ENCODE peak calls at places on chromosomes 2 and 18, in six cellular contexts. One of them, this sample, is unnamed.
A peak's percentile ranks its signal among the peaks of the same experiment; 100 is the strongest.

GRCh38 chr2:127508621-127509034 is 17.7 kb downstream of the IWS1 start:
- DNase-seq in pancreas: peak; percentile 42
- DNase-seq in CD4-positive, alpha-beta T cell: no peak
- DNase-seq in D721Med: no peak
- DNase-seq in left ventricle myocardium inferior: peak; percentile 68
- DNase-seq in dorsolateral prefrontal cortex: peak; percentile 88
- DNase-seq in this sample: peak; percentile 31

GRCh38 chr2:181231886-181232644 is 225.1 kb upstream of the ITGA4 start:
- DNase-seq in pancreas: no peak
- DNase-seq in CD4-positive, alpha-beta T cell: no peak
- DNase-seq in D721Med: no peak
- DNase-seq in left ventricle myocardium inferior: no peak
- DNase-seq in dorsolateral prefrontal cortex: no peak
- DNase-seq in this sample: no peak

GRCh38 chr2:179263015-179263414 is 1.6 kb downstream of the SESTD1 start:
- DNase-seq in pancreas: no peak
- DNase-seq in CD4-positive, alpha-beta T cell: no peak
- DNase-seq in D721Med: no peak
- DNase-seq in left ventricle myocardium inferior: no peak
- DNase-seq in dorsolateral prefrontal cortex: no peak
- DNase-seq in this sample: no peak

GRCh38 chr2:224882291-224883171 is 159.7 kb downstream of the DOCK10 start:
- DNase-seq in pancreas: no peak
- DNase-seq in CD4-positive, alpha-beta T cell: no peak
- DNase-seq in D721Med: no peak
- DNase-seq in left ventricle myocardium inferior: no peak
- DNase-seq in dorsolateral prefrontal cortex: no peak
- DNase-seq in this sample: no peak

GRCh38 chr2:211228559-211228958 is 672.2 kb downstream of the CPS1 start:
- DNase-seq in pancreas: no peak
- DNase-seq in CD4-positive, alpha-beta T cell: no peak
- DNase-seq in D721Med: no peak
- DNase-seq in left ventricle myocardium inferior: no peak
- DNase-seq in dorsolateral prefrontal cortex: no peak
- DNase-seq in this sample: no peak

GRCh38 chr2:238305092-238305862 is 15.0 kb upstream of the TRAF3IP1 start:
- DNase-seq in pancreas: no peak
- DNase-seq in CD4-positive, alpha-beta T cell: no peak
- DNase-seq in D721Med: no peak
- DNase-seq in left ventricle myocardium inferior: no peak
- DNase-seq in dorsolateral prefrontal cortex: no peak
- DNase-seq in this sample: no peak

GRCh38 chr2:238422285-238422684 is 4.4 kb upstream of the ASB1 start:
- DNase-seq in pancreas: no peak
- DNase-seq in CD4-positive, alpha-beta T cell: no peak
- DNase-seq in D721Med: no peak
- DNase-seq in left ventricle myocardium inferior: no peak
- DNase-seq in dorsolateral prefrontal cortex: no peak
- DNase-seq in this sample: no peak

GRCh38 chr2:75310915-75311314 is 111.6 kb upstream of the TACR1 start:
- DNase-seq in pancreas: no peak
- DNase-seq in CD4-positive, alpha-beta T cell: no peak
- DNase-seq in D721Med: no peak
- DNase-seq in left ventricle myocardium inferior: no peak
- DNase-seq in dorsolateral prefrontal cortex: no peak
- DNase-seq in this sample: no peak

GRCh38 chr2:225735844-225736243 is 336.3 kb downstream of the NYAP2 start:
- DNase-seq in pancreas: no peak
- DNase-seq in CD4-positive, alpha-beta T cell: no peak
- DNase-seq in D721Med: no peak
- DNase-seq in left ventricle myocardium inferior: no peak
- DNase-seq in dorsolateral prefrontal cortex: peak; percentile 31
- DNase-seq in this sample: no peak

GRCh38 chr2:68577183-68577582 is 66.2 kb upstream of the PROKR1 start:
- DNase-seq in pancreas: no peak
- DNase-seq in CD4-positive, alpha-beta T cell: no peak
- DNase-seq in D721Med: no peak
- DNase-seq in left ventricle myocardium inferior: no peak
- DNase-seq in dorsolateral prefrontal cortex: no peak
- DNase-seq in this sample: no peak

GRCh38 chr18:35478520-35479435 is 19.0 kb downstream of the INO80C start:
- DNase-seq in pancreas: no peak
- DNase-seq in CD4-positive, alpha-beta T cell: no peak
- DNase-seq in D721Med: no peak
- DNase-seq in left ventricle myocardium inferior: no peak
- DNase-seq in dorsolateral prefrontal cortex: peak; percentile 36
- DNase-seq in this sample: no peak

GRCh38 chr2:30776831-30777652 is 30.2 kb downstream of the CAPN13 start:
- DNase-seq in pancreas: no peak
- DNase-seq in CD4-positive, alpha-beta T cell: no peak
- DNase-seq in D721Med: no peak
- DNase-seq in left ventricle myocardium inferior: no peak
- DNase-seq in dorsolateral prefrontal cortex: no peak
- DNase-seq in this sample: no peak

GRCh38 chr2:132465917-132466316 is 49.3 kb downstream of the GPR39 start:
- DNase-seq in pancreas: no peak
- DNase-seq in CD4-positive, alpha-beta T cell: no peak
- DNase-seq in D721Med: no peak
- DNase-seq in left ventricle myocardium inferior: no peak
- DNase-seq in dorsolateral prefrontal cortex: no peak
- DNase-seq in this sample: no peak

GRCh38 chr2:227848586-227848985 is 22.8 kb upstream of the DAW1 start:
- DNase-seq in pancreas: no peak
- DNase-seq in CD4-positive, alpha-beta T cell: no peak
- DNase-seq in D721Med: no peak
- DNase-seq in left ventricle myocardium inferior: no peak
- DNase-seq in dorsolateral prefrontal cortex: no peak
- DNase-seq in this sample: peak; percentile 54

GRCh38 chr2:61090386-61090921 is 24.8 kb downstream of the SANBR start:
- DNase-seq in pancreas: no peak
- DNase-seq in CD4-positive, alpha-beta T cell: no peak
- DNase-seq in D721Med: no peak
- DNase-seq in left ventricle myocardium inferior: no peak
- DNase-seq in dorsolateral prefrontal cortex: no peak
- DNase-seq in this sample: no peak

GRCh38 chr2:72561621-72562318 is 264.1 kb downstream of the EXOC6B start:
- DNase-seq in pancreas: no peak
- DNase-seq in CD4-positive, alpha-beta T cell: no peak
- DNase-seq in D721Med: no peak
- DNase-seq in left ventricle myocardium inferior: no peak
- DNase-seq in dorsolateral prefrontal cortex: no peak
- DNase-seq in this sample: no peak

GRCh38 chr2:230205721-230206120 is 14.1 kb downstream of the SP110 start:
- DNase-seq in pancreas: no peak
- DNase-seq in CD4-positive, alpha-beta T cell: no peak
- DNase-seq in D721Med: no peak
- DNase-seq in left ventricle myocardium inferior: no peak
- DNase-seq in dorsolateral prefrontal cortex: no peak
- DNase-seq in this sample: no peak

GRCh38 chr18:10300739-10301138 is 153.7 kb upstream of the APCDD1 start:
- DNase-seq in pancreas: no peak
- DNase-seq in CD4-positive, alpha-beta T cell: no peak
- DNase-seq in D721Med: no peak
- DNase-seq in left ventricle myocardium inferior: no peak
- DNase-seq in dorsolateral prefrontal cortex: no peak
- DNase-seq in this sample: no peak

GRCh38 chr2:192153561-192153960 is 41.2 kb downstream of the TMEFF2 start:
- DNase-seq in pancreas: no peak
- DNase-seq in CD4-positive, alpha-beta T cell: no peak
- DNase-seq in D721Med: no peak
- DNase-seq in left ventricle myocardium inferior: no peak
- DNase-seq in dorsolateral prefrontal cortex: no peak
- DNase-seq in this sample: no peak

GRCh38 chr18:50079571-50080295 is 115.2 kb downstream of the MYO5B start:
- DNase-seq in pancreas: peak; percentile 78
- DNase-seq in CD4-positive, alpha-beta T cell: no peak
- DNase-seq in D721Med: no peak
- DNase-seq in left ventricle myocardium inferior: peak; percentile 83
- DNase-seq in dorsolateral prefrontal cortex: peak; percentile 29
- DNase-seq in this sample: no peak

GRCh38 chr18:76565238-76566173 is 70.5 kb upstream of the ZNF516 start:
- DNase-seq in pancreas: peak; percentile 60
- DNase-seq in CD4-positive, alpha-beta T cell: no peak
- DNase-seq in D721Med: no peak
- DNase-seq in left ventricle myocardium inferior: peak; percentile 67
- DNase-seq in dorsolateral prefrontal cortex: peak; percentile 43
- DNase-seq in this sample: no peak

GRCh38 chr18:32469190-32469611 is 1.5 kb downstream of the GAREM1 start:
- DNase-seq in pancreas: peak; percentile 61
- DNase-seq in CD4-positive, alpha-beta T cell: no peak
- DNase-seq in D721Med: no peak
- DNase-seq in left ventricle myocardium inferior: peak; percentile 24
- DNase-seq in dorsolateral prefrontal cortex: peak; percentile 62
- DNase-seq in this sample: peak; percentile 26

GRCh38 chr2:209661286-209661685 is 110.3 kb upstream of the UNC80 start:
- DNase-seq in pancreas: no peak
- DNase-seq in CD4-positive, alpha-beta T cell: no peak
- DNase-seq in D721Med: no peak
- DNase-seq in left ventricle myocardium inferior: no peak
- DNase-seq in dorsolateral prefrontal cortex: peak; percentile 77
- DNase-seq in this sample: no peak

GRCh38 chr2:50746526-50746925 is 285.4 kb downstream of the NRXN1 start:
- DNase-seq in pancreas: peak; percentile 2
- DNase-seq in CD4-positive, alpha-beta T cell: no peak
- DNase-seq in D721Med: no peak
- DNase-seq in left ventricle myocardium inferior: no peak
- DNase-seq in dorsolateral prefrontal cortex: no peak
- DNase-seq in this sample: peak; percentile 7

GRCh38 chr2:73811878-73812277 is 16.9 kb upstream of the STAMBP start:
- DNase-seq in pancreas: no peak
- DNase-seq in CD4-positive, alpha-beta T cell: no peak
- DNase-seq in D721Med: no peak
- DNase-seq in left ventricle myocardium inferior: no peak
- DNase-seq in dorsolateral prefrontal cortex: no peak
- DNase-seq in this sample: no peak

GRCh38 chr18:3869848-3870247 is 419.9 kb downstream of the TGIF1 start:
- DNase-seq in pancreas: no peak
- DNase-seq in CD4-positive, alpha-beta T cell: no peak
- DNase-seq in D721Med: no peak
- DNase-seq in left ventricle myocardium inferior: no peak
- DNase-seq in dorsolateral prefrontal cortex: no peak
- DNase-seq in this sample: no peak

GRCh38 chr2:150125708-150126107 is 361.8 kb downstream of the RND3 start:
- DNase-seq in pancreas: no peak
- DNase-seq in CD4-positive, alpha-beta T cell: no peak
- DNase-seq in D721Med: no peak
- DNase-seq in left ventricle myocardium inferior: no peak
- DNase-seq in dorsolateral prefrontal cortex: no peak
- DNase-seq in this sample: peak; percentile 3
- TF ChIP-seq CTCF in pancreas: no peak
- TF ChIP-seq CTCF in CD4-positive, alpha-beta T cell: no peak
- TF ChIP-seq CTCF in D721Med: no peak
- TF ChIP-seq CTCF in left ventricle myocardium inferior: no peak
- TF ChIP-seq CTCF in dorsolateral prefrontal cortex: no peak
- TF ChIP-seq CTCF in this sample: no peak

GRCh38 chr2:42795275-42795674 is 2.9 kb upstream of the HAAO start:
- DNase-seq in pancreas: no peak
- DNase-seq in CD4-positive, alpha-beta T cell: no peak
- DNase-seq in D721Med: no peak
- DNase-seq in left ventricle myocardium inferior: no peak
- DNase-seq in dorsolateral prefrontal cortex: no peak
- DNase-seq in this sample: no peak

GRCh38 chr2:42792583-42793313 is at the start of gene HAAO:
- DNase-seq in pancreas: peak; percentile 87
- DNase-seq in CD4-positive, alpha-beta T cell: no peak
- DNase-seq in D721Med: no peak
- DNase-seq in left ventricle myocardium inferior: peak; percentile 68
- DNase-seq in dorsolateral prefrontal cortex: no peak
- DNase-seq in this sample: peak; percentile 78

GRCh38 chr2:42793314-42794270 is 1.2 kb upstream of the HAAO start:
- DNase-seq in pancreas: no peak
- DNase-seq in CD4-positive, alpha-beta T cell: no peak
- DNase-seq in D721Med: no peak
- DNase-seq in left ventricle myocardium inferior: peak; percentile 28
- DNase-seq in dorsolateral prefrontal cortex: no peak
- DNase-seq in this sample: no peak

GRCh38 chr2:42795871-42796301 is 3.5 kb upstream of the HAAO start:
- DNase-seq in pancreas: no peak
- DNase-seq in CD4-positive, alpha-beta T cell: no peak
- DNase-seq in D721Med: no peak
- DNase-seq in left ventricle myocardium inferior: peak; percentile 38
- DNase-seq in dorsolateral prefrontal cortex: no peak
- DNase-seq in this sample: peak; percentile 57

GRCh38 chr2:42794271-42795046 is 2.1 kb upstream of the HAAO start:
- DNase-seq in pancreas: peak; percentile 63
- DNase-seq in CD4-positive, alpha-beta T cell: no peak
- DNase-seq in D721Med: no peak
- DNase-seq in left ventricle myocardium inferior: no peak
- DNase-seq in dorsolateral prefrontal cortex: no peak
- DNase-seq in this sample: peak; percentile 65
- TF ChIP-seq CTCF in pancreas: peak; percentile 21
- TF ChIP-seq CTCF in CD4-positive, alpha-beta T cell: no peak
- TF ChIP-seq CTCF in D721Med: no peak
- TF ChIP-seq CTCF in left ventricle myocardium inferior: peak; percentile 22
- TF ChIP-seq CTCF in dorsolateral prefrontal cortex: no peak
- TF ChIP-seq CTCF in this sample: peak; percentile 59

DNA sequence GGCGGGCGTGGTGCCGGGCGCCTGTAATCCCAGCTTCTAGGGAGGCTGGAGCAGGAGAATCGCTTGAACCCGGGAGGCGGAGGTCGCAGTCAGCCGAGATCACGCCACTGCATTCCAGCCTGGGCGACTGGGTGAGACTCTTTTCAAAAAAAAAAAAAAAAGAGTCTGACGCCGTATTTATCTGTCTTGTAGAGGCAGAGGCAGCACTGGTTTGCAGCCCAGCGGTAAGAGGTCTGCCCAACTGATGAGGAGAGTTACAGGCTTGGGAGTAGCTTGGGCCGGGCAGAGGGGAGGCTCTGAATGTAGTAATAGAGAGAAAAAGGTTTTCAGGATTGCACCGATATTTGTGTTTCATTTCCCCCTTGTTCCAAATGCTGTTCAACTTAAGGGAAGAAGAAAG is 9.4 kb upstream of the SP9 start:
- DNase-seq in pancreas: no peak
- DNase-seq in CD4-positive, alpha-beta T cell: no peak
- DNase-seq in D721Med: no peak
- DNase-seq in left ventricle myocardium inferior: no peak
- DNase-seq in dorsolateral prefrontal cortex: no peak
- DNase-seq in this sample: no peak
- TF ChIP-seq CTCF in pancreas: no peak
- TF ChIP-seq CTCF in CD4-positive, alpha-beta T cell: no peak
- TF ChIP-seq CTCF in D721Med: no peak
- TF ChIP-seq CTCF in left ventricle myocardium inferior: no peak
- TF ChIP-seq CTCF in dorsolateral prefrontal cortex: no peak
- TF ChIP-seq CTCF in this sample: no peak

GRCh38 chr2:38076250-38076709 is 329 bp upstream of the CYP1B1 start:
- DNase-seq in pancreas: peak; percentile 56
- DNase-seq in CD4-positive, alpha-beta T cell: no peak
- DNase-seq in D721Med: no peak
- DNase-seq in left ventricle myocardium inferior: peak; percentile 76
- DNase-seq in dorsolateral prefrontal cortex: peak; percentile 22
- DNase-seq in this sample: peak; percentile 84
- TF ChIP-seq CTCF in pancreas: no peak
- TF ChIP-seq CTCF in CD4-positive, alpha-beta T cell: no peak
- TF ChIP-seq CTCF in D721Med: peak; percentile 36
- TF ChIP-seq CTCF in left ventricle myocardium inferior: no peak
- TF ChIP-seq CTCF in dorsolateral prefrontal cortex: no peak
- TF ChIP-seq CTCF in this sample: no peak

This sample was measured in GM20000.